ENCODE peak calls at places on chromosomes 3 and 15, in ten cellular contexts. P is sigmoid colon, Z is ovary, H is MM.1S, T is A549, W is hepatocyte, J is upper lobe of left lung, K is left lung, U is left ventricle myocardium inferior, F is astrocyte. D is an unnamed sample. For H3K9me3, the result is how much of the 10 kb centered on the place peaks cover.

GRCh38 chr15:65460948-65461347 is 38.2 kb upstream of the IGDCC4 start:
- DNase-seq in P (no peak), Z (no peak), H (no peak), T (no peak), W (no peak), J (no peak), K (no peak), U (no peak), F (peak), D (no peak)

GRCh38 chr3:48716508-48716981 is 476 bp downstream of the IP6K2 start:
- DNase-seq in P (peak), Z (peak), H (peak), T (no peak), W (no peak), J (no peak), K (peak), U (no peak), F (no peak), D (no peak)

GRCh38 chr3:38554127-38554827 is 58.1 kb downstream of the EXOG start:
- DNase-seq in P (peak), Z (no peak), H (no peak), T (no peak), W (no peak), J (no peak), K (no peak), U (no peak), F (no peak), D (peak)

GRCh38 chr3:127443581-127444375 is 146.8 kb downstream of the TPRA1 start:
- DNase-seq in P (peak), Z (no peak), H (no peak), T (no peak), W (no peak), J (peak), K (peak), U (no peak), F (no peak), D (peak)

GRCh38 chr3:124088801-124089200 is 96.9 kb upstream of the ROPN1 start:
- DNase-seq in P (no peak), Z (no peak), H (no peak), T (no peak), W (no peak), J (no peak), K (no peak), U (no peak), F (no peak), D (no peak)

GRCh38 chr3:106183762-106184391 is 315.1 kb upstream of the CBLB start:
- DNase-seq in P (no peak), Z (no peak), H (no peak), T (no peak), W (peak), J (no peak), K (no peak), U (no peak), F (peak), D (no peak)

GRCh38 chr3:8856721-8857120 is 87.3 kb upstream of the OXTR start:
- DNase-seq in P (no peak), Z (no peak), H (no peak), T (no peak), W (no peak), J (no peak), K (no peak), U (no peak), F (peak), D (no peak)

GRCh38 chr3:40130721-40131120 is 178.8 kb upstream of the EIF1B start:
- DNase-seq in P (no peak), Z (no peak), H (no peak), T (no peak), W (no peak), J (no peak), K (no peak), U (no peak), F (no peak), D (no peak)

GRCh38 chr15:49696441-49696840 is 75.6 kb downstream of the DTWD1 start:
- DNase-seq in P (no peak), Z (no peak), H (no peak), T (no peak), W (no peak), J (no peak), K (no peak), U (no peak), F (no peak), D (no peak)

GRCh38 chr15:31338879-31339557 is 12.4 kb downstream of the KLF13 start:
- DNase-seq in P (no peak), Z (no peak), H (no peak), T (peak), W (peak), J (peak), K (peak), U (peak), F (peak), D (peak)

GRCh38 chr3:29137601-29138000 is 143.3 kb upstream of the RBMS3 start:
- DNase-seq in P (no peak), Z (no peak), H (no peak), T (no peak), W (no peak), J (no peak), K (no peak), U (no peak), F (no peak), D (no peak)

GRCh38 chr15:31032959-31033358 is 41.5 kb upstream of the MTMR10 start:
- DNase-seq in P (no peak), Z (no peak), H (no peak), T (no peak), W (no peak), J (no peak), K (no peak), U (no peak), F (peak), D (no peak)

GRCh38 chr3:17901893-17902292 is 159.5 kb upstream of the TBC1D5 start:
- DNase-seq in P (no peak), Z (no peak), H (peak), T (no peak), W (no peak), J (no peak), K (no peak), U (no peak), F (peak), D (no peak)

GRCh38 chr3:64150527-64151238 is 74.6 kb downstream of the PRICKLE2 start:
- DNase-seq in P (peak), Z (no peak), H (no peak), T (peak), W (peak), J (peak), K (peak), U (peak), F (peak), D (peak)

GRCh38 chr3:56783644-56784451 is 17.9 kb downstream of the ARHGEF3 start:
- DNase-seq in P (peak), Z (peak), H (peak), T (peak), W (peak), J (peak), K (peak), U (no peak), F (peak), D (no peak)

GRCh38 chr3:126912027-126912422 is 70.9 kb upstream of the PLXNA1 start:
- DNase-seq in P (no peak), Z (no peak), H (peak), T (no peak), W (no peak), J (no peak), K (no peak), U (no peak), F (no peak), D (no peak)

GRCh38 chr15:28960979-28961378 is 75.2 kb downstream of the APBA2 start:
- DNase-seq in P (no peak), Z (no peak), H (no peak), T (peak), W (peak), J (no peak), K (no peak), U (no peak), F (peak), D (no peak)

GRCh38 chr15:66858423-66859207 is 156.6 kb downstream of the SMAD6 start:
- DNase-seq in P (peak), Z (no peak), H (no peak), T (no peak), W (no peak), J (no peak), K (no peak), U (no peak), F (no peak), D (no peak)

GRCh38 chr15:57680021-57680420 is 26.5 kb upstream of the POLR2M start:
- DNase-seq in P (no peak), Z (no peak), H (no peak), T (no peak), W (peak), J (no peak), K (no peak), U (no peak), F (peak), D (no peak)

GRCh38 chr3:49717539-49718418 is 1.7 kb downstream of the AMIGO3 start:
- DNase-seq in P (no peak), Z (no peak), H (no peak), T (no peak), W (peak), J (no peak), K (peak), U (no peak), F (no peak), D (peak)

GRCh38 chr3:143430582-143430981 is 311.0 kb downstream of the CHST2 start:
- DNase-seq in P (no peak), Z (no peak), H (no peak), T (no peak), W (no peak), J (no peak), K (no peak), U (no peak), F (no peak), D (no peak)

GRCh38 chr3:157412323-157412845 is 24.3 kb upstream of the PTX3 start:
- DNase-seq in P (no peak), Z (no peak), H (peak), T (no peak), W (no peak), J (no peak), K (no peak), U (no peak), F (no peak), D (no peak)

GRCh38 chr15:66802087-66803001 is 100.3 kb downstream of the SMAD6 start:
- DNase-seq in P (no peak), Z (no peak), H (no peak), T (no peak), W (peak), J (no peak), K (no peak), U (no peak), F (peak), D (peak)

GRCh38 chr3:171374661-171375285 is 85.4 kb downstream of the TNIK start:
- DNase-seq in P (no peak), Z (no peak), H (no peak), T (no peak), W (no peak), J (no peak), K (no peak), U (no peak), F (peak), D (no peak)

GRCh38 chr3:189664311-189664710 is 33.1 kb downstream of the TP63 start:
- DNase-seq in P (no peak), Z (no peak), H (no peak), T (peak), W (peak), J (no peak), K (no peak), U (no peak), F (peak), D (no peak)

GRCh38 chr3:158050461-158050860 is 55.8 kb downstream of the SHOX2 start:
- DNase-seq in P (no peak), Z (no peak), H (no peak), T (no peak), W (no peak), J (no peak), K (no peak), U (no peak), F (no peak), D (no peak)

GRCh38 chr3:49534581-49535495 is 19.4 kb upstream of the BSN start:
- DNase-seq in P (no peak), Z (peak), H (no peak), T (no peak), W (peak), J (no peak), K (no peak), U (no peak), F (peak), D (peak)

GRCh38 chr3:196632033-196632751 is 7.3 kb upstream of the NRROS start:
- DNase-seq in P (peak), Z (peak), H (peak), T (peak), W (peak), J (peak), K (peak), U (peak), F (peak), D (peak)

GRCh38 chr15:47409601-47410000 is 307.7 kb upstream of the SEMA6D start:
- DNase-seq in P (no peak), Z (no peak), H (no peak), T (no peak), W (no peak), J (no peak), K (no peak), U (no peak), F (no peak), D (no peak)
- H3K4me3 ChIP-seq in P (no peak), Z (no peak), H (no peak), T (no peak), W (no peak), J (no peak), K (no peak), U (no peak), F (no peak), D (no peak)

DNA sequence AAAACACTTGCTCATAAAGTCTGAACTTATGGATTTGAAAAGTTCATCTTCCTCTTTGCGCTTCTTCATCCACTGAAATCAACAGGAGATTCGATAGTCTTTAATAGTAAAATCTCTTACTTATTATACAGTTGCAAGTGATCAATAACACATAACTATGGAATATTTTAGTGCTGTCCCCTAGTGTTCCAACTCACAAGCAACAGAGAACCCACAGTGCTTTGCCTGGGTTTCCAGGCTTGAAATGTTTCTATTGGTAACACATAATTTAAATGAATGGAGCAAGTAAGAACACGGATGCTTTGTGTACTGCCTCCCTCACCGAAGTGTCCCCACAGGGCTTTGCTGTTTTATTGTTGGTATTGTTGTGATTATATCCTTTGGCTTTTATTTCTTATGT is 93.5 kb downstream of the WDR72 start:
- DNase-seq in P (no peak), Z (no peak), H (no peak), T (no peak), W (no peak), J (no peak), K (no peak), U (no peak), F (no peak), D (no peak)
- TF ChIP-seq CTCF in P (no peak), Z (no peak), H (no peak), T (peak), W (peak), J (no peak), K (no peak), U (no peak), F (peak), D (no peak)

GRCh38 chr3:96931491-96931890 is 117.1 kb downstream of the EPHA6 start:
- DNase-seq in P (no peak), Z (no peak), H (no peak), T (no peak), W (peak), J (no peak), K (no peak), U (no peak), F (no peak), D (peak)
- H3K9me3 ChIP-seq in P (under half), Z (under half), H (under half), T (under half), W (under half), J (under half), K (under half), U (half or more), F (under half), D (under half)

GRCh38 chr3:46695962-46696922 is 2.8 kb upstream of the ALS2CL start:
- DNase-seq in P (no peak), Z (peak), H (no peak), T (no peak), W (peak), J (no peak), K (no peak), U (peak), F (no peak), D (no peak)

GRCh38 chr3:46693038-46693896 is at the start of gene ALS2CL:
- DNase-seq in P (peak), Z (peak), H (peak), T (peak), W (peak), J (peak), K (peak), U (peak), F (no peak), D (peak)

GRCh38 chr3:46693897-46694235 is 387 bp upstream of the ALS2CL start:
- DNase-seq in P (no peak), Z (no peak), H (no peak), T (no peak), W (peak), J (peak), K (peak), U (no peak), F (no peak), D (peak)

GRCh38 chr3:46695177-46695961 is 1.9 kb upstream of the ALS2CL start:
- DNase-seq in P (peak), Z (no peak), H (peak), T (peak), W (peak), J (peak), K (peak), U (peak), F (no peak), D (no peak)

DNA sequence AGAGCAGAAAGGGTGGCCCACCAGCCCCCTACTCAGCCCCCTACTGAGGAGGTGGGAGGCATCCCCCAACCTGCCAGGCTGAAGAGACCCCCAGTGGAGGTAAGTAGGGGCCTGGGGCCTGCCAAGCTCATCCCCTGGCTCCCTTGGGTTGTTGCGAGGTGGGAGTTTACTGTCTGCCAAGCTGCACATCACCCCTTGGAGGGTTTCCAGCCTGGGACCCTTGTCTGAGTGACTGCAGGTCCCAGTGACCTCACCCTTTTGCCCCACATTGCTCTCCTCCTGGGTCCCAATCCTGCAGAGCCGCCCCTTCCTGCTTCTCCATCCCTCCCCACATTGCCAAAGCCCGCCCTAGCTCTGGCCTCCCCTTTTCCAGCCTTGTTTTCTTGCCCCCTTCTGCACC is 1.0 kb upstream of the ALS2CL start:
- DNase-seq in P (no peak), Z (no peak), H (no peak), T (no peak), W (no peak), J (no peak), K (no peak), U (no peak), F (no peak), D (no peak)
- H3K4me3 ChIP-seq in P (no peak), Z (no peak), H (no peak), T (no peak), W (no peak), J (no peak), K (no peak), U (no peak), F (no peak), D (no peak)